ENCODE peak calls at places on chromosome X, in six cellular contexts. R is cardiac muscle cell; A is heart right ventricle; O is CD8-positive, alpha-beta memory T cell; X is GM12878; Q is GM23338. L is an unnamed sample.

GRCh38 chrX:2401590-2402360 is 99.0 kb downstream of the DHRSX start:
- DNase-seq in R (no peak), O (no peak), A (peak; percentile 19), Q (no peak), X (no peak), L (no peak)

GRCh38 chrX:69025802-69026301 is 139.4 kb downstream of the PJA1 start:
- DNase-seq in A (no peak), X (no peak), O (no peak), R (peak; percentile 49), Q (no peak), L (no peak)

GRCh38 chrX:103248553-103248952 is 6.4 kb downstream of the TCEAL8 start:
- DNase-seq in O (no peak), X (no peak), R (peak; percentile 38), Q (peak; percentile 10), A (no peak), L (no peak)

GRCh38 chrX:134236690-134237362 is at the start of gene CCDC160:
- DNase-seq in O (no peak), Q (peak; percentile 79), X (no peak), R (peak; percentile 34), A (peak; percentile 28), L (peak; percentile 79)

GRCh38 chrX:30649859-30650258 is 3.4 kb upstream of the GK start:
- DNase-seq in A (no peak), X (no peak), O (no peak), Q (no peak), R (peak; percentile 27), L (no peak)

GRCh38 chrX:78514852-78515251 is 144.3 kb downstream of the RTL3 start:
- DNase-seq in Q (peak; percentile 90), A (no peak), R (no peak), X (no peak), O (no peak), L (no peak)

GRCh38 chrX:140572724-140573123 is 67.9 kb upstream of the SOX3 start:
- DNase-seq in R (peak; percentile 27), O (no peak), X (peak; percentile 3), Q (peak; percentile 64), A (peak; percentile 3), L (no peak)

GRCh38 chrX:68912113-68912980 is 83.5 kb downstream of the EFNB1 start:
- DNase-seq in O (no peak), A (no peak), R (no peak), X (no peak), Q (peak; percentile 46), L (peak; percentile 49)

GRCh38 chrX:129622757-129623301 is 31.9 kb downstream of the APLN start:
- DNase-seq in X (no peak), Q (peak; percentile 42), O (no peak), A (no peak), R (peak; percentile 95), L (no peak)

GRCh38 chrX:16042980-16043379 is 80.4 kb upstream of the GRPR start:
- DNase-seq in O (no peak), R (no peak), X (no peak), Q (peak; percentile 55), A (no peak), L (no peak)

GRCh38 chrX:112313201-112313600 is 230.6 kb upstream of the TRPC5 start:
- DNase-seq in X (no peak), A (no peak), Q (no peak), R (no peak), O (no peak), L (no peak)

GRCh38 chrX:40809210-40809609 is 73.9 kb upstream of the MED14 start:
- DNase-seq in A (no peak), X (no peak), R (no peak), O (no peak), Q (no peak), L (no peak)

GRCh38 chrX:70825366-70825765 is 83.1 kb downstream of the TEX11 start:
- DNase-seq in X (no peak), A (no peak), R (no peak), O (no peak), Q (no peak), L (no peak)

GRCh38 chrX:24085133-24085532 is 30.4 kb downstream of the EIF2S3 start:
- DNase-seq in Q (no peak), X (no peak), R (no peak), O (no peak), A (no peak), L (no peak)

GRCh38 chrX:281166-281999 is at the start of gene PLCXD1:
- DNase-seq in A (no peak), R (peak; percentile 46), Q (peak; percentile 96), X (no peak), O (no peak), L (peak; percentile 46)

GRCh38 chrX:2536974-2537373 is 36.2 kb upstream of the DHRSX start:
- DNase-seq in O (no peak), X (no peak), Q (no peak), A (peak; percentile 48), R (no peak), L (no peak)

GRCh38 chrX:39857780-39858179 is 240.0 kb downstream of the BCOR start:
- DNase-seq in Q (no peak), O (no peak), A (no peak), X (no peak), R (no peak), L (no peak)

GRCh38 chrX:39850630-39851152 is 247.1 kb downstream of the BCOR start:
- DNase-seq in X (no peak), Q (no peak), A (no peak), O (no peak), R (peak; percentile 54), L (no peak)

GRCh38 chrX:15598031-15598430 is 2.7 kb downstream of the ACE2 start:
- DNase-seq in R (no peak), A (no peak), X (no peak), O (no peak), Q (no peak), L (no peak)

GRCh38 chrX:103211012-103211715 is 3.7 kb upstream of the BEX4 start:
- DNase-seq in A (peak; percentile 41), R (peak; percentile 62), O (peak; percentile 33), X (no peak), Q (peak; percentile 76), L (peak; percentile 52)

GRCh38 chrX:150503898-150504219 is 64.6 kb upstream of the MTM1 start:
- DNase-seq in O (no peak), R (no peak), A (no peak), Q (no peak), X (no peak), L (no peak)

GRCh38 chrX:110316351-110317078 is 1.4 kb downstream of the AMMECR1 start:
- DNase-seq in R (peak; percentile 22), X (no peak), O (no peak), Q (no peak), A (no peak), L (no peak)

GRCh38 chrX:69050051-69050785 is 115.0 kb downstream of the PJA1 start:
- DNase-seq in A (no peak), O (no peak), Q (no peak), R (no peak), X (no peak), L (no peak)

GRCh38 chrX:119826399-119826959 is 26.3 kb downstream of the UPF3B start:
- DNase-seq in X (no peak), R (peak; percentile 28), Q (peak; percentile 5), O (no peak), A (no peak), L (no peak)

GRCh38 chrX:13126785-13127184 is 82.4 kb upstream of the FAM9C start:
- DNase-seq in R (peak; percentile 42), X (no peak), A (no peak), Q (no peak), O (no peak), L (no peak)

GRCh38 chrX:122220644-122221373 is 963.3 kb upstream of the GRIA3 start:
- DNase-seq in R (no peak), Q (peak; percentile 84), A (no peak), O (no peak), X (no peak), L (no peak)

GRCh38 chrX:150255441-150256296 is 107.4 kb upstream of the MAMLD1 start:
- DNase-seq in R (no peak), X (no peak), Q (no peak), A (no peak), O (no peak), L (no peak)

DNA sequence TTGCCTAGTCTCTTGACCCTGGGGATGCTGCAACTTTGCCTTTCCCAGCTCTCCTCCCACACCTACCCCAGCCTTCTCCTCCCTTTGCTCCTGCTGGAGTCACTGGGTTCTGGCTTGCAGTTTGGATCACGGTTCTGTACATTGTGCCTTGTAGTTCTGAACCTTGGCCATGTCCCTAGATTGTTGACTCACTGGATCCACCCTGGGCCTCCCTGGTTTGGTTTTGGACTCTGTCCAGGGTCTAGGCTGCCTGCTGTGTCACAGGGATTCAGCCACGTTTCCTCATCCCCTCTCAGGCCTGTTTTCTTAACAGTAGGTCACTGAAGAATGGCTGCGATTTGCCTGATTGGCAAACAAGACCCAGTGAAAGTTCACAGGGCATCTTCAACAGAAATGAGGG is 11.5 kb upstream of the GABRE start:
- DNase-seq in Q (no peak), X (no peak), R (peak; percentile 65), O (no peak), A (no peak), L (no peak)
- H3K4me1 ChIP-seq in Q (no peaks in the 10 kb centered on the region), X (no peaks in the 10 kb centered on the region), R (no peaks in the 10 kb centered on the region), O (no peaks in the 10 kb centered on the region), A (no peaks in the 10 kb centered on the region), L (no peaks in the 10 kb centered on the region)

GRCh38 chrX:10106801-10107200 is 50.0 kb upstream of the CLCN4 start:
- DNase-seq in O (peak; percentile 32), Q (no peak), R (no peak), X (no peak), A (no peak), L (no peak)
- H3K27ac ChIP-seq in O (no peak overlapping the region), Q (no peak overlapping the region), R (no peak overlapping the region), X (peak overlapping the region; percentile 56), A (peak overlapping the region; percentile 48), L (no peak overlapping the region)

DNA sequence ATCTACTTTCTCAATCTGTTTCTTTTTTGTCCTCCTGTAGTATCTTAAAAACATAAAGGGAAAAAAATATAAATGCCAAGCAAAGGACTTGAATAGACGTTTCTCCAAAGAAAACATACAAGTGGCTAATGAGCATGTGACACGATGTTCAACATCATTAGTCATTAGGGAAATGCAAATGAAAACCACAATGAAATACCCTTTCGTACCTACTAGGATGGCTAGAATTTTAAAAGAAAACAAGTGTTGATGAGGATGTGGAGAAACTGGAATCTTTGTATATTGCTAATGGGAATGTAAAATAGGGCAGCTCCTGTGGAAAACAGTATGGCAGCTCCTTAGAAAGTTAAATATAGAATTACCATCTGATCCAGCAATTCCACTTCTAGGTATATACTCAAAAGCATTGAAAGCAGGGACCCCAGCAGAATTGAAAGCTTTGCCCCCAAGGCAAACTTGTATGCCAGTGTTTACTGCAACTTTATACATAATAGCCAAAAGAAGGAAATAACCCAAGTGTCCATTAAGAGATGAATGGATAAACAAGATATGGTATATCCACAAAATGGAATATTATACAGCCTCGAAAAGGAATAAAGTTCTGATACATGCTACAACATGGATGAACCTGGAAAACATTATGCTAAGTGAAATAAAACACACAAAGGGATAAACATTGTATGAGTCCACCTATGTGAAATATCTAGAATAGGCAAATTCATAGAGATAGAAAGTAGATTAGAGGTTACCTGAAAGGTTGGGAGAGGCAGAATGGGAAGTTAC is 138.3 kb downstream of the SH3KBP1 start:
- DNase-seq in Q (no peak), O (no peak), X (no peak), A (no peak), R (no peak), L (no peak)
- H3K4me1 ChIP-seq in Q (no peaks in the 10 kb centered on the region), O (peaks cover 98% of the 10 kb centered on the region), X (peaks cover 57% of the 10 kb centered on the region), A (no peaks in the 10 kb centered on the region), R (no peaks in the 10 kb centered on the region), L (no peaks in the 10 kb centered on the region)

GRCh38 chrX:36434521-36434920 is 515.0 kb downstream of the CFAP47 start:
- DNase-seq in A (no peak), R (no peak), O (no peak), X (no peak), Q (no peak), L (no peak)

GRCh38 chrX:36431819-36432218 is 512.3 kb downstream of the CFAP47 start:
- DNase-seq in Q (no peak), O (no peak), R (peak; percentile 32), X (no peak), A (no peak), L (no peak)

GRCh38 chrX:36436286-36436860 is 516.8 kb downstream of the CFAP47 start:
- DNase-seq in Q (no peak), X (no peak), R (no peak), A (no peak), O (no peak), L (no peak)
- H3K27ac ChIP-seq in Q (no peak overlapping the region), X (no peak overlapping the region), R (no peak overlapping the region), A (no peak overlapping the region), O (no peak overlapping the region), L (no peak overlapping the region)